ENCODE peak calls at places on chromosomes 11 and 22, in five cellular contexts. U, E, O, T and C are unnamed samples.

GRCh38 chr22:26561756-26562417 is 28.0 kb downstream of the TPST2 start:
- DNase-seq in U (no peak), E (no peak), O (no peak), T (no peak), C (no peak)

GRCh38 chr22:50440544-50441249 is 34.1 kb downstream of the SBF1 start:
- DNase-seq in U (peak), E (no peak), O (no peak), T (no peak), C (no peak)

GRCh38 chr11:28457481-28458145 is 349.4 kb downstream of the METTL15 start:
- DNase-seq in U (no peak), E (no peak), O (no peak), T (no peak), C (peak)

GRCh38 chr11:118878187-118878586 is 5.5 kb upstream of the CXCR5 start:
- DNase-seq in U (no peak), E (no peak), O (no peak), T (no peak), C (no peak)

GRCh38 chr11:84906995-84907394 is 720.1 kb downstream of the DLG2 start:
- DNase-seq in U (no peak), E (no peak), O (no peak), T (no peak), C (peak)

GRCh38 chr22:23054531-23055257 is 15.6 kb upstream of the GNAZ start:
- DNase-seq in U (peak), E (no peak), O (peak), T (no peak), C (no peak)

GRCh38 chr11:95154514-95154913 is 64.9 kb downstream of the ENDOD1 start:
- DNase-seq in U (peak), E (peak), O (peak), T (no peak), C (peak)

GRCh38 chr11:10858505-10859360 is 880 bp upstream of the ZBED5 start:
- DNase-seq in U (peak), E (peak), O (no peak), T (peak), C (peak)

GRCh38 chr11:45665933-45666647 is 668 bp upstream of the CHST1 start:
- DNase-seq in U (no peak), E (no peak), O (no peak), T (no peak), C (peak)

GRCh38 chr11:69295079-69295994 is 1.4 kb downstream of the MYEOV start:
- DNase-seq in U (no peak), E (no peak), O (no peak), T (no peak), C (no peak)

GRCh38 chr22:33867118-33867863 is 53.0 kb downstream of the LARGE1 start:
- DNase-seq in U (no peak), E (no peak), O (no peak), T (no peak), C (no peak)

GRCh38 chr11:9280655-9281301 is 15.6 kb upstream of the DENND5A start:
- DNase-seq in U (peak), E (peak), O (no peak), T (no peak), C (peak)

GRCh38 chr22:41201146-41201545 is 4.0 kb upstream of the L3MBTL2 start:
- DNase-seq in U (no peak), E (no peak), O (no peak), T (no peak), C (peak)

GRCh38 chr22:20741634-20742581 is 32.0 kb upstream of the SERPIND1 start:
- DNase-seq in U (no peak), E (no peak), O (peak), T (no peak), C (peak)

GRCh38 chr11:70415176-70415575 is 16.8 kb downstream of the CTTN start:
- DNase-seq in U (no peak), E (no peak), O (no peak), T (no peak), C (no peak)

GRCh38 chr11:69452589-69452988 is 28.9 kb upstream of the LINC01488 start:
- DNase-seq in U (no peak), E (no peak), O (no peak), T (no peak), C (no peak)

GRCh38 chr11:126311464-126312291 is 7.8 kb downstream of the DCPS start:
- DNase-seq in U (peak), E (no peak), O (no peak), T (no peak), C (no peak)

GRCh38 chr11:68200639-68201038 is 12.5 kb downstream of the KMT5B start:
- DNase-seq in U (no peak), E (no peak), O (no peak), T (no peak), C (peak)

GRCh38 chr11:36311926-36312592 is 16.0 kb downstream of the PRR5L start:
- DNase-seq in U (no peak), E (no peak), O (no peak), T (no peak), C (peak)

GRCh38 chr11:78380615-78381029 is 37.0 kb downstream of the GAB2 start:
- DNase-seq in U (no peak), E (no peak), O (no peak), T (no peak), C (no peak)

GRCh38 chr11:122804161-122804560 is 34.1 kb upstream of the CRTAM start:
- DNase-seq in U (no peak), E (no peak), O (no peak), T (no peak), C (peak)

GRCh38 chr11:67032830-67033555 is 10.1 kb downstream of the SYT12 start:
- DNase-seq in U (no peak), E (no peak), O (no peak), T (no peak), C (peak)

GRCh38 chr11:10515418-10515817 is 25.6 kb downstream of the RNF141 start:
- DNase-seq in U (no peak), E (no peak), O (no peak), T (no peak), C (no peak)